ENCODE peak calls at places on chromosomes 4 and X, in six cellular contexts. R, Y, A, W, S and M are unnamed samples.

GRCh38 chrX:68121835-68122234 is 311.5 kb downstream of the OPHN1 start:
- DNase-seq in Y (no peak), A (no peak), W (no peak), R (no peak), S (no peak), M (no peak)

GRCh38 chr4:115657991-115658390 is 544.6 kb upstream of the NDST4 start:
- DNase-seq in R (no peak), A (no peak), W (no peak), Y (no peak), S (no peak), M (no peak)

GRCh38 chr4:24419147-24420034 is 165.0 kb downstream of the DHX15 start:
- DNase-seq in Y (peak), R (peak), A (peak), S (peak), W (peak), M (peak)

GRCh38 chrX:36961590-36961989 is 46.6 kb upstream of the FAM47C start:
- DNase-seq in Y (no peak), S (no peak), W (no peak), R (no peak), A (no peak), M (no peak)

GRCh38 chrX:151754641-151755215 is 20.2 kb downstream of the CNGA2 start:
- DNase-seq in W (no peak), A (no peak), Y (peak), S (no peak), R (no peak), M (peak)

GRCh38 chr4:88439161-88439760 is 17.7 kb upstream of the HERC5 start:
- DNase-seq in R (no peak), Y (no peak), W (no peak), A (no peak), S (no peak), M (peak)

GRCh38 chrX:79081895-79082512 is 62.5 kb upstream of the GPR174 start:
- DNase-seq in W (no peak), Y (peak), A (peak), R (no peak), S (peak), M (peak)

GRCh38 chr4:140081582-140082398 is 72.2 kb downstream of the MAML3 start:
- DNase-seq in Y (no peak), W (no peak), A (no peak), R (no peak), S (no peak), M (no peak)

GRCh38 chr4:4417886-4418285 is 31.0 kb downstream of the NSG1 start:
- DNase-seq in W (no peak), A (no peak), R (peak), Y (no peak), S (no peak), M (no peak)

GRCh38 chr4:73127839-73128448 is 58.4 kb upstream of the COX18 start:
- DNase-seq in W (no peak), A (no peak), S (peak), R (no peak), Y (peak), M (peak)

GRCh38 chr4:128565565-128566186 is 243.8 kb upstream of the JADE1 start:
- DNase-seq in S (no peak), W (peak), R (peak), Y (no peak), A (peak), M (peak)

GRCh38 chr4:27861381-27861787 is 1000.7 kb downstream of the STIM2 start:
- DNase-seq in W (no peak), S (peak), R (no peak), A (peak), Y (peak), M (peak)

GRCh38 chr4:183544109-183544508 is 39.3 kb downstream of the ING2 start:
- DNase-seq in S (peak), A (no peak), Y (no peak), W (no peak), R (no peak), M (no peak)

GRCh38 chrX:10821293-10821692 is 200.9 kb upstream of the MID1 start:
- DNase-seq in W (no peak), S (no peak), Y (no peak), A (no peak), R (no peak), M (no peak)

GRCh38 chrX:31609130-31609529 is 537.3 kb upstream of the FTHL17 start:
- DNase-seq in R (no peak), W (no peak), S (peak), A (no peak), Y (peak), M (peak)

GRCh38 chrX:2784026-2784425 is 32.2 kb downstream of the XG start:
- DNase-seq in W (no peak), A (no peak), Y (no peak), R (no peak), S (no peak), M (no peak)

GRCh38 chr4:186204103-186204559 is 12.8 kb downstream of the CYP4V2 start:
- DNase-seq in A (peak), R (no peak), Y (peak), S (peak), W (no peak), M (no peak)

GRCh38 chr4:105808459-105809041 is 86.7 kb upstream of the NPNT start:
- DNase-seq in A (no peak), S (peak), R (no peak), Y (peak), W (no peak), M (peak)

GRCh38 chr4:138798404-138798803 is 217.2 kb upstream of the NOCT start:
- DNase-seq in W (no peak), Y (no peak), A (no peak), R (no peak), S (no peak), M (no peak)

GRCh38 chr4:130056286-130056685 is 960.3 kb downstream of the C4orf33 start:
- DNase-seq in S (no peak), R (no peak), A (no peak), Y (no peak), W (no peak), M (no peak)

GRCh38 chr4:109218288-109218687 is 84.2 kb downstream of the COL25A1 start:
- DNase-seq in A (no peak), S (no peak), Y (no peak), W (no peak), R (no peak), M (no peak)

GRCh38 chr4:955931-956381 is 17.4 kb downstream of the DGKQ start:
- DNase-seq in S (no peak), A (no peak), Y (no peak), R (peak), W (no peak), M (no peak)

GRCh38 chr4:183356931-183357675 is 34.9 kb upstream of the CLDN24 start:
- DNase-seq in W (no peak), R (peak), A (no peak), S (no peak), Y (no peak), M (peak)

GRCh38 chr4:180028682-180029081 is 2214.5 kb upstream of the TENM3 start:
- DNase-seq in W (no peak), Y (no peak), R (no peak), S (peak), A (peak), M (no peak)

GRCh38 chr4:15043226-15043625 is 40.9 kb downstream of the CPEB2 start:
- DNase-seq in S (no peak), W (no peak), R (no peak), A (no peak), Y (no peak), M (no peak)

GRCh38 chr4:25813705-25814104 is 49.1 kb downstream of the SEL1L3 start:
- DNase-seq in A (no peak), W (no peak), Y (peak), S (peak), R (no peak), M (no peak)

GRCh38 chrX:136318166-136318565 is 17.4 kb downstream of the ADGRG4 start:
- DNase-seq in W (no peak), A (no peak), R (no peak), S (no peak), Y (no peak), M (no peak)
- H3K27ac ChIP-seq in W (no peak), A (no peak), R (no peak), S (no peak), Y (no peak), M (no peak)

GRCh38 chrX:24561121-24561520 is 86.0 kb downstream of the PCYT1B start:
- DNase-seq in A (no peak), Y (no peak), R (no peak), S (peak), W (no peak), M (no peak)
- TF ChIP-seq CTCF in A (no peak), Y (no peak), R (peak), S (peak), W (no peak), M (no peak)

DNA sequence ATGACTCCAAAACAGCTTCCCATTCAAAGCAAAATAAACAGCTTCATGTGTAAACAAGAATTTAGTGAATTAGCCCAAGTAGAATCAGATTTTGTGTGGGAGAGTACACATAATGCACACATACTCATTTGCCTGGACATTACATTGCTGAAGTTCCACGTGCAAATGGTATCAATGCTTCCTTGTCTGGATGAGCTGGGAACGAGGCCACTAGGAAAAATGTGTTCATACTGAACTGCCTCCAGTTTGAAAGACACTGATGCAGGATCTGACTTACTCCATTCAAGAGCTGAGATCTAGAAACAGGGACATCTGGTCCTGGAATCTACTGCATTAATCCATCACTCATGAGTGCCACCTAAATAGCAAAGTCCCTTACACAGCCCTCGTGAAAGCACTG is 228.0 kb downstream of the APBB2 start:
- DNase-seq in R (no peak), S (no peak), A (no peak), W (no peak), Y (no peak), M (no peak)
- H3K27ac ChIP-seq in R (no peak), S (no peak), A (no peak), W (no peak), Y (no peak), M (no peak)

DNA sequence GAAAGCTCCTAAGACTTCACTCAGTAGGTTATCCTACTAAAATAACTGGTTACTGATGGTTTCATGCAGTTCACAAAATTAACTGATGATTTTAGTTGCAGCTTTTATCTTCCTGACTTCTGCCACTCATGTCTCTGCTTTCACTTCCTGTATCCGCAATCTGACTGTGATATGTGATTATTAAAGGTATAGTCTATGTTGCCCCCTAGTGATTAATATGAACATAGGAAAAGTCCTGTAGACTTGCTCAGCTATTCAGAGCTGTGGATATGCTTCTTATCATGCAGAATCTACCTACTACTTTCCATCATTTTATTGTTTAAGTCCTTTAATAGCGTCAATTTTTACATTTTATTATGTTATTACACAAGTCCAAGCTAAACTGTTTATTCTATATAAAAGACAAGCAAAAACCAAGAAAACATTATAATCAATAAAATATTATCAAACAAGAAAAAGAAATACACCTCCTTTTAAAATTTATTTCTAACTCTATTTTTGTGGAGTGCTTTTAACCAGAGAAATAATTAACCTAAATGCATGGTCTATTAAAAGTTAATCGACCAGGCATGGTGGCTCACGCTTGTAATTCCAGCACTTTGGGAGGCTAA is 40.6 kb upstream of the TLR2 start:
- DNase-seq in S (peak), Y (peak), A (peak), W (no peak), R (no peak), M (peak)
- TF ChIP-seq CTCF in S (peak), Y (peak), A (peak), W (peak), R (peak), M (peak)

GRCh38 chr4:185182196-185182595 is 21.6 kb downstream of the CFAP97 start:
- DNase-seq in A (no peak), S (no peak), W (no peak), Y (no peak), R (no peak), M (no peak)
- H3K27ac ChIP-seq in A (no peak), S (no peak), W (no peak), Y (no peak), R (no peak), M (no peak)

GRCh38 chr4:69060651-69061308 is 35.5 kb upstream of the UGT2B7 start:
- DNase-seq in Y (no peak), W (no peak), A (no peak), R (no peak), S (no peak), M (no peak)
- TF ChIP-seq CTCF in Y (peak), W (no peak), A (no peak), R (no peak), S (peak), M (no peak)

DNA sequence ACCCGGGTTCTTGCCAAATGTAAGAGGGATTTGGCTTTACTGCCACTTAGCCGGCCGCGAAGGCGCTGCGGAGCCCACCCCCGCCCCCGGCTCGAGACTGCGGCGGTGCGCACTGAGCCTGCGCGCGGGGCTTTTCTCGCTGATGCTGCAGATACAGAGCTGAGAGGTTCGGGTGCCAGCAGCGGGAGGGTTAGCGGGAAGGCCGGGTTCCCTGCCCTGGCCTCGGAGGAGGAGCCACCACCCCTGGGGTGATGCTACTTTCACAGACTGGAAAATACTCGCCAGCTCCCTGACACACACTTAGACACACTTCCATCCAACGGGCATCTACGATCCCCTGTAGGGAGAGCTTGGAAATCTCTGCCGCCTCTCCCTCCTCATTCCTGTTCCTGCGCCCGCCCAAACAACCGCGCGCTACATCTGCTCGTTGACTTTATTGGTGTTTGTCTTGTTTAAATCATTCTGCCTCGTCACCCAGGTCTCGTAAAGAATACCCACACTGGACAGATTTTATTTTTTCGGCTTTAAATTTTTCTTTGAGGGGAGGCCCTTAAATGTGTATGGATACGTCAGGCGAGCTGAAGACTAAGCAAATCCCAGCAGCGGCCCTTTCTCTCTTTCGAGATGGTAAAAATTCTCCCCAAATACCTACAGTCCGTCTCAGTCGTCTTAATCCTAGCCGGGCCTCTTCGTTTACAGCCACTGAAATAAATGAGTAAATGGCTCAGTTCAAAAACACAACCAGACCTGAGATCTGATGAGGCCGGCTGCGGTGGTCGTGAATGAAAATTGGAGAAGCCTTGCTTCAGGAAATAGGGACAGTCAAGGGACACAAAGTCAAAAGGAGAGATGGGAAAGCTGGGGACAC is 1.9 kb upstream of the PCDH7 start:
- DNase-seq in Y (peak), W (peak), A (no peak), S (peak), R (no peak), M (peak)
- H3K27ac ChIP-seq in Y (no peak), W (peak), A (no peak), S (peak), R (no peak), M (peak)